ENCODE peak calls at places on chromosomes 13 and 19, in five cellular contexts. G is stomach, D is pancreas, X is GM23338, A is heart right ventricle. K is an unnamed sample.

GRCh38 chr19:28201462-28201943 is 1011.4 kb downstream of the UQCRFS1 start:
- DNase-seq in G (no peak), D (no peak), X (no peak), A (no peak), K (no peak)

GRCh38 chr13:51453959-51454703 is 1.3 kb upstream of the INTS6 start:
- DNase-seq in G (no peak), D (peak), X (peak), A (peak), K (peak)

GRCh38 chr13:48562296-48563066 is 29.6 kb upstream of the RCBTB2 start:
- DNase-seq in G (no peak), D (no peak), X (no peak), A (no peak), K (peak)

GRCh38 chr19:17491287-17491686 is 20.2 kb upstream of the PGLS start:
- DNase-seq in G (no peak), D (no peak), X (no peak), A (no peak), K (no peak)

GRCh38 chr13:35767256-35767981 is 290.9 kb upstream of the MAB21L1 start:
- DNase-seq in G (no peak), D (no peak), X (no peak), A (no peak), K (no peak)

GRCh38 chr13:51614350-51614786 is 30.1 kb downstream of the WDFY2 start:
- DNase-seq in G (no peak), D (no peak), X (no peak), A (peak), K (peak)

GRCh38 chr13:77448689-77449088 is 86.8 kb upstream of the SCEL start:
- DNase-seq in G (no peak), D (no peak), X (peak), A (no peak), K (no peak)

GRCh38 chr13:44591316-44591715 is 15.2 kb upstream of the TSC22D1 start:
- DNase-seq in G (no peak), D (no peak), X (peak), A (no peak), K (peak)

GRCh38 chr19:28176193-28176592 is 1036.8 kb downstream of the UQCRFS1 start:
- DNase-seq in G (no peak), D (no peak), X (no peak), A (no peak), K (no peak)

GRCh38 chr19:49151339-49152217 is 3.6 kb downstream of the HRC start:
- DNase-seq in G (peak), D (peak), X (peak), A (peak), K (peak)

GRCh38 chr19:48511800-48512503 is at the start of gene LMTK3:
- DNase-seq in G (no peak), D (no peak), X (peak), A (no peak), K (peak)

GRCh38 chr19:58181902-58182576 is 822 bp upstream of the ZNF274 start:
- DNase-seq in G (peak), D (no peak), X (peak), A (peak), K (no peak)

GRCh38 chr13:29532821-29533220 is 62.7 kb downstream of the SLC7A1 start:
- DNase-seq in G (no peak), D (no peak), X (no peak), A (no peak), K (no peak)

GRCh38 chr13:27678306-27679040 is 56.8 kb downstream of the POLR1D start:
- DNase-seq in G (peak), D (no peak), X (peak), A (no peak), K (no peak)

GRCh38 chr13:36362251-36362650 is 16.1 kb upstream of the SPART start:
- DNase-seq in G (no peak), D (no peak), X (no peak), A (no peak), K (no peak)

GRCh38 chr19:661427-662196 is 1.4 kb downstream of the RNF126 start:
- DNase-seq in G (peak), D (peak), X (no peak), A (no peak), K (peak)

DNA sequence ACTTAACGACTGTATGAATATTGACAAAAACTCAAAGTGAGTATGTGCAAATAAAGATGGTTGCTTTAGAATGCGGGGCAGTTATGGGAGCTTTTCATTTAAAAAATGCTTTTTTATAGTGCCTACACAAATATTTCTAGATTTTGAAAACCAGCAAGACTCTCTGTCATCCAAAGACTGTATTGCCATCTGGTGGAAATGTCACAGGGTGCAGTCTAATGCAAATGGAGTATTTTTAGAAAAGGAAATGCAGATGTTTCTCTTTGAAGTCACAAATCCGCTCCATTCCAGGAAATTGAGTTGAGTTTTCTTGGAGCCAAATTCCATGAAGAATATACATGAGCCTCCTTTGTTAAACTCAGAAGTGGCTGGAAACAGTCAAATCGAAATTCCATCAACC is 2.3 kb upstream of the C1QTNF9B start:
- DNase-seq in G (no peak), D (no peak), X (peak), A (peak), K (no peak)
- TF ChIP-seq CTCF in G (no peak), D (peak), X (peak), A (peak), K (no peak)

DNA sequence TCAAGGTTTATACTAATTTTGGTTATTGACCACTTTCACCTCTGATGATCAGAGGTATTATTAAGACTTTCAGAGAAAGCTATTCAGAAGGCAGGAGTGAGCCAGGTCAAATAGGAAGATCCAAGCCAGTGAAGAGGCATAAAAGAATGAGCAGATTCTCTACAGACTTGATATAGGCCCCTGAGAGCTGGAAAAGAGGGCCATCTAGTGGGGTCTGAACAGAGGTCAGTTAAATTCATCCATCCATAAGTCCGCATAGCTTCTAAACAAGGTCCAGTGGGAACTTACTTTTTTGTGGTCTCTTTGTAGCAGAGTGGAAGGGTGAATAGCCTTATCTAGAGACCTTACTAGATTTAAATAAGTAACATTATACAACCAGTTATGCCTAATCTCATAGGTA is 126.6 kb upstream of the UFM1 start:
- DNase-seq in G (no peak), D (no peak), X (peak), A (no peak), K (no peak)
- TF ChIP-seq CTCF in G (no peak), D (no peak), X (peak), A (peak), K (no peak)

GRCh38 chr19:18939922-18940775 is 868 bp downstream of the HOMER3 start:
- DNase-seq in G (peak), D (peak), X (peak), A (peak), K (peak)
- TF ChIP-seq CTCF in G (no peak), D (no peak), X (no peak), A (no peak), K (no peak)

DNA sequence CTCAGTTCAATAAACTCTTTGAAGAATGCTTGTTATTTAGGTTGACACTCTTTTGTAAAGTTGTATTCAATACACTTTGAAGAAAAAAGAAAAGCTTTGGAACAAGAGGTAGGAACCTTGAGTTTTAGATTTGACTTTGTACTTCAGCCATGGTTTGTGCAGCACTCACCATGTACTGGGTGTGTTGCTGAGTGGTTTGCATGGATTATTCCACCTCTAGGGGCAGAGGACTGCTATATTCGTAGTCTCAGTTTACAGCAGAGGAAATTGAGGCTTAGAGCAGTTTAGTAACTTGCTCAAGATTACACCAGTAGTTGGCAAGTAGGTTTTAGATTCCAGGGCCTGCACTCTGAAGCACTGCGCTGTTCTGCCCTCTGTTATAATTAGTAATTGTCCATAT is 68.8 kb downstream of the DNAJC3 start:
- DNase-seq in G (no peak), D (no peak), X (peak), A (no peak), K (no peak)
- TF ChIP-seq CTCF in G (no peak), D (no peak), X (peak), A (no peak), K (no peak)

GRCh38 chr19:21505459-21506393 is at the start of gene ZNF429:
- DNase-seq in G (peak), D (peak), X (peak), A (peak), K (peak)
- TF ChIP-seq CTCF in G (no peak), D (no peak), X (no peak), A (peak), K (no peak)

GRCh38 chr13:37960427-37960826 is 90.9 kb upstream of the TRPC4 start:
- DNase-seq in G (no peak), D (no peak), X (peak), A (no peak), K (no peak)
- TF ChIP-seq CTCF in G (no peak), D (no peak), X (peak), A (no peak), K (no peak)

GRCh38 chr13:80342541-80343371 is 1.8 kb upstream of the SPRY2 start:
- DNase-seq in G (peak), D (peak), X (peak), A (peak), K (peak)

GRCh38 chr13:80341771-80342271 is 895 bp upstream of the SPRY2 start:
- DNase-seq in G (no peak), D (peak), X (peak), A (peak), K (peak)

GRCh38 chr13:80339841-80340642 is 884 bp downstream of the SPRY2 start:
- DNase-seq in G (peak), D (peak), X (peak), A (peak), K (peak)

GRCh38 chr13:80340643-80341097 is 256 bp downstream of the SPRY2 start:
- DNase-seq in G (no peak), D (no peak), X (no peak), A (peak), K (no peak)

GRCh38 chr13:80341098-80341701 is at the start of gene SPRY2:
- DNase-seq in G (peak), D (peak), X (peak), A (peak), K (peak)
- TF ChIP-seq CTCF in G (no peak), D (no peak), X (no peak), A (peak), K (no peak)

GRCh38 chr13:108269601-108270328 is at the start of gene TNFSF13B:
- DNase-seq in G (peak), D (peak), X (peak), A (peak), K (peak)
- TF ChIP-seq CTCF in G (no peak), D (no peak), X (peak), A (no peak), K (no peak)

GRCh38 chr19:6766357-6767080 is 716 bp downstream of the SH2D3A start:
- DNase-seq in G (no peak), D (no peak), X (no peak), A (no peak), K (no peak)
- TF ChIP-seq CTCF in G (no peak), D (no peak), X (no peak), A (no peak), K (no peak)

DNA sequence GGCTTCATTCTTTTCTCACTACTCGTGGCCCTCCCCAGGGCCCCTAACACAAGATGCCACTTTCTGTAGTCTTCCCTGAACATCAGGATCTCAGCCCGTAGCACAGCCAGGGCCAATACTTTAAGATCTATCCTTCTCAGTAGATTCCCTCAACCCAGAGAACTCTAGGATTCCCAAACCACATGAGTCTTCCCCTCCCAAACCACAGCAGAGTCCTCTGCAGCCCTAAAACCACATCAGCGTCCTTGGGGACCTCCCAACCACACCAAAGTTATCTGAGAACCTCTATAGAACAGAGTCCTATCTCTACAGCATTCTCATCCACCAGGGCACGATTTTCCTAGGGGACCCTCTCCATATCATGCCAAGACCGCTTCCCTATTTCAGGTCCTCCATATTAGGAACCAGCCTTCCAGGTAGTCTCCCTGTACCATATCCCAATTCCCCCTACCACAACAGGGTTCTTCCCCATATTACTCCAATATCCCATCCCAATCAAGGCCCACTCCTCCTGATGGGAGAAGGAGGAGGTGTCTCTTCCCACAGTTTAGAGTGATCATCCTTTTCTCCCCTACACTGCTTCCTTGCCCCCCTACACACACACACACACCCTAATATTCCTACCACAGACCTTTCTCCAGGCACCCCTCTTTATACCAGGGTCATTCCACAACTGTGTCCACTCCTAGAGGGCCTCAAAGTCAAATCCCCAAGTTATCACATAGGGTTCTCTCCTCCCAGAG is 1.4 kb downstream of the DYRK1B start:
- DNase-seq in G (no peak), D (no peak), X (no peak), A (no peak), K (no peak)
- TF ChIP-seq CTCF in G (no peak), D (no peak), X (no peak), A (no peak), K (no peak)